ENCODE peak calls at places on chromosomes 1 and 21, in seven cellular contexts. O is mesenchymal stem cell, T is IMR-90, F is neuronal stem cell, A is trophoblast cell, Z is H9, H is H1. C is an unnamed sample.

GRCh38 chr1:24779689-24780464 is 34.6 kb downstream of the CLIC4 start:
- DNase-seq in O (no peak), T (no peak), F (no peak), A (no peak), Z (no peak), H (no peak), C (no peak)

GRCh38 chr1:223189903-223190724 is 47.1 kb upstream of the TLR5 start:
- DNase-seq in O (no peak), T (peak; percentile 31), F (no peak), A (no peak), Z (no peak), H (peak; percentile 17), C (no peak)

GRCh38 chr1:229640455-229640854 is 14.4 kb downstream of the URB2 start:
- DNase-seq in O (no peak), T (no peak), F (no peak), A (no peak), Z (no peak), H (no peak), C (no peak)

GRCh38 chr1:203390298-203390697 is 39.4 kb upstream of the FMOD start:
- DNase-seq in O (no peak), T (no peak), F (no peak), A (no peak), Z (no peak), H (no peak), C (no peak)

GRCh38 chr1:100921110-100921706 is 25.3 kb downstream of the SLC30A7 start:
- DNase-seq in O (peak; percentile 70), T (peak; percentile 65), F (peak; percentile 44), A (no peak), Z (no peak), H (no peak), C (peak; percentile 45)

GRCh38 chr1:115296981-115297380 is 41.1 kb downstream of the NGF start:
- DNase-seq in O (no peak), T (peak; percentile 31), F (no peak), A (no peak), Z (no peak), H (no peak), C (no peak)

GRCh38 chr1:155077758-155078495 is 710 bp upstream of the EFNA3 start:
- DNase-seq in O (no peak), T (no peak), F (no peak), A (no peak), Z (no peak), H (no peak), C (no peak)

GRCh38 chr1:245313581-245313980 is 158.8 kb downstream of the KIF26B start:
- DNase-seq in O (no peak), T (no peak), F (no peak), A (no peak), Z (no peak), H (no peak), C (no peak)

GRCh38 chr1:245770191-245770590 is 615.4 kb downstream of the KIF26B start:
- DNase-seq in O (no peak), T (peak; percentile 30), F (no peak), A (no peak), Z (no peak), H (no peak), C (no peak)

GRCh38 chr1:80582980-80583379 is 1217.8 kb upstream of the ADGRL2 start:
- DNase-seq in O (no peak), T (no peak), F (no peak), A (no peak), Z (no peak), H (no peak), C (no peak)

GRCh38 chr1:146019225-146020057 is 2.1 kb downstream of the HJV start:
- DNase-seq in O (no peak), T (no peak), F (no peak), A (no peak), Z (peak; percentile 78), H (peak; percentile 80), C (peak; percentile 31)

GRCh38 chr1:1593834-1594601 is 5.9 kb downstream of the FNDC10 start:
- DNase-seq in O (no peak), T (no peak), F (no peak), A (no peak), Z (no peak), H (no peak), C (no peak)

GRCh38 chr1:22142315-22143064 is 407 bp downstream of the WNT4 start:
- DNase-seq in O (peak; percentile 35), T (no peak), F (no peak), A (peak; percentile 46), Z (no peak), H (peak; percentile 64), C (peak; percentile 58)

GRCh38 chr1:5508669-5509330 is 483.4 kb downstream of the NPHP4 start:
- DNase-seq in O (no peak), T (no peak), F (no peak), A (no peak), Z (no peak), H (no peak), C (peak; percentile 28)

GRCh38 chr1:59375321-59376220 is 78.7 kb downstream of the FGGY start:
- DNase-seq in O (peak; percentile 99), T (peak; percentile 98), F (no peak), A (peak; percentile 19), Z (no peak), H (no peak), C (no peak)

GRCh38 chr1:100517517-100517916 is 20.4 kb upstream of the GPR88 start:
- DNase-seq in O (no peak), T (peak; percentile 63), F (no peak), A (no peak), Z (no peak), H (no peak), C (no peak)

GRCh38 chr1:11168731-11169130 is 20.4 kb upstream of the ANGPTL7 start:
- DNase-seq in O (no peak), T (no peak), F (no peak), A (no peak), Z (no peak), H (no peak), C (no peak)

GRCh38 chr21:44296916-44297315 is 2.9 kb upstream of the PFKL start:
- DNase-seq in O (no peak), T (no peak), F (no peak), A (no peak), Z (no peak), H (no peak), C (no peak)

GRCh38 chr1:23422313-23422877 is 2.2 kb downstream of the TCEA3 start:
- DNase-seq in O (peak; percentile 90), T (peak; percentile 82), F (no peak), A (no peak), Z (no peak), H (no peak), C (no peak)

GRCh38 chr1:159921700-159922498 is 3.4 kb downstream of the TAGLN2 start:
- DNase-seq in O (peak; percentile 26), T (peak; percentile 34), F (no peak), A (no peak), Z (no peak), H (no peak), C (no peak)

GRCh38 chr1:203406446-203407045 is 55.6 kb upstream of the FMOD start:
- DNase-seq in O (peak; percentile 22), T (no peak), F (no peak), A (no peak), Z (no peak), H (no peak), C (no peak)

GRCh38 chr1:227937031-227937430 is 10.7 kb downstream of the WNT9A start:
- DNase-seq in O (no peak), T (no peak), F (no peak), A (no peak), Z (no peak), H (no peak), C (no peak)

GRCh38 chr1:53241828-53242227 is 3.5 kb upstream of the MAGOH start:
- DNase-seq in O (no peak), T (no peak), F (no peak), A (no peak), Z (no peak), H (no peak), C (no peak)

GRCh38 chr1:53242381-53242780 is 4.1 kb upstream of the MAGOH start:
- DNase-seq in O (no peak), T (no peak), F (no peak), A (no peak), Z (no peak), H (no peak), C (no peak)

GRCh38 chr1:53244126-53244525 is 5.8 kb upstream of the MAGOH start:
- DNase-seq in O (no peak), T (no peak), F (no peak), A (no peak), Z (no peak), H (no peak), C (no peak)

GRCh38 chr1:53237638-53238037 is 680 bp downstream of the MAGOH start:
- DNase-seq in O (no peak), T (no peak), F (no peak), A (no peak), Z (no peak), H (no peak), C (peak; percentile 30)

DNA sequence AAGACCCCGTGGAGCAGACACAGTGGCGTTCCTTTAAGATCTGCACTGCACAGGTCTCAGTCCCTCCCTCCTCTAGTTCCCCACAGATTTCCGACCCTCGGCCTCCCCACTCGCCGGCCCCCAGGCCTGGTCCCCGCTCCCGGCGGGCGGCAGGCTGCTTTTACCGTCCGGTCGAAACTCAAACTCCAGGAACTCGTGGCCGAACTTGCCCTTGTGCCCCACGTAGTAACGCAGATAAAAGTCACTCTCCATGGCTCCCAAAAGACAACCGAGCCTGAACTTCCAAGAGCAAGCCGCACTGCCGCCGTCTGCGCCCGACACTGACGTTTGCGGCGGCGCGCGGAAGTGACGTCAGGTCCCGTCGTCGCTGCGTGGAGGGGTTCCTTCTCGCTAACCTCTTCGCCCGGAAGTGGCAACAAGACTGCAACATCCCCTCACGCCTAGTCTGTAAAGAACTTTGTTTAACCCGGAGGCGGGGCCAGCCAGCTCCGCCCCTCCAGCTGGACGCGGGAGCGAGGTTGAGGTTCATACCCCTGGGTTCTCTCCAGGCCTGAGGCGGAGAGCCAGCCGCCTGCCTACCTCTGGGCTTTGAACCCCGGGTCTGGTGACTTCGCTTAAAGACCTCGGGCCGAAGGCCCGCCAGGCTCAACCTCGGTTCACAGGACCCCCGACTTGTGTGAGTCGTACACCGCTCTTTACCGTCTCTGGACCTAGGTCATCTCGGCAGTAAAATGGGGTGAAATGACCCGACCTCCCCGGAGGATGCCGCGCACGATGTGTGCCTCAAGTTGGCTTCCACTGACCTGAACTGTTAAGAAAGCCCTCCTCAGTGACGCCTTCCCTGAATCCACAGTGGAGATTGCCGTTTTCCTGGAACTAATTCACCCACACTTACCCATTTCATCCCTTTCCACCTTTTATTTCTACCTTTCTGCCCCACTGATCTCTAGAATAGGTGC is at the start of gene MAGOH:
- DNase-seq in O (peak; percentile 97), T (peak; percentile 96), F (peak; percentile 90), A (peak; percentile 96), Z (peak; percentile 98), H (peak; percentile 99), C (peak; percentile 98)
- H3K27ac ChIP-seq in O (peak within 1 kb of the TSS; percentile 52), T (peak within 1 kb of the TSS; percentile 74), F (peak within 1 kb of the TSS; percentile 6), A (peak within 1 kb of the TSS; percentile 46), Z (no peak within 1 kb of the TSS), H (peak within 1 kb of the TSS; percentile 39), C (peak within 1 kb of the TSS; percentile 19)

GRCh38 chr1:168485048-168485447 is 58.7 kb downstream of the XCL2 start:
- DNase-seq in O (no peak), T (peak; percentile 44), F (no peak), A (no peak), Z (no peak), H (no peak), C (no peak)
- H2BK120ac ChIP-seq in O (no peak overlapping the region), T (no peak overlapping the region), F (no peak overlapping the region), A (no peak overlapping the region), Z (no peak overlapping the region), H (no peak overlapping the region), C (no peak overlapping the region)

GRCh38 chr1:248098529-248098928 is 3.5 kb downstream of the OR2L13 start:
- DNase-seq in O (no peak), T (no peak), F (no peak), A (no peak), Z (no peak), H (no peak), C (no peak)
- H3K4ac ChIP-seq in O (no peak overlapping the region), T (no peak overlapping the region), F (no peak overlapping the region), A (no peak overlapping the region), Z (no peak overlapping the region), H (no peak overlapping the region), C (no peak overlapping the region)

GRCh38 chr1:19416919-19417441 is 68.4 kb downstream of the CAPZB start:
- DNase-seq in O (no peak), T (no peak), F (no peak), A (no peak), Z (no peak), H (no peak), C (no peak)
- H3K27ac ChIP-seq in O (no peak overlapping the region), T (no peak overlapping the region), F (no peak overlapping the region), A (no peak overlapping the region), Z (no peak overlapping the region), H (no peak overlapping the region), C (no peak overlapping the region)